ENCODE peak calls at places on chromosomes 5 and 9, in four cellular contexts. Y, E, P and S are unnamed samples.

GRCh38 chr5:117504245-117504644 is 929.6 kb upstream of the SEMA6A start:
- DNase-seq in Y (peak), E (no peak), P (no peak), S (no peak)

GRCh38 chr5:130168211-130168610 is 263.9 kb downstream of the CHSY3 start:
- DNase-seq in Y (no peak), E (no peak), P (no peak), S (no peak)

GRCh38 chr5:177537389-177538361 is 16.7 kb downstream of the FAM193B start:
- DNase-seq in Y (peak), E (no peak), P (no peak), S (peak)

GRCh38 chr9:79471577-79472543 is 99.9 kb upstream of the TLE4 start:
- DNase-seq in Y (peak), E (no peak), P (no peak), S (peak)

GRCh38 chr5:139138790-139139189 is 59.4 kb downstream of the SIL1 start:
- DNase-seq in Y (peak), E (no peak), P (no peak), S (peak)

GRCh38 chr9:136522354-136523237 is 23.3 kb downstream of the NOTCH1 start:
- DNase-seq in Y (no peak), E (no peak), P (no peak), S (no peak)

GRCh38 chr9:73683862-73684591 is 532.4 kb downstream of the ANXA1 start:
- DNase-seq in Y (no peak), E (no peak), P (no peak), S (peak)

GRCh38 chr5:112127856-112128255 is 291.2 kb downstream of the EPB41L4A start:
- DNase-seq in Y (peak), E (no peak), P (no peak), S (no peak)

GRCh38 chr9:120386390-120387131 is 193.4 kb downstream of the CDK5RAP2 start:
- DNase-seq in Y (no peak), E (no peak), P (no peak), S (peak)

GRCh38 chr5:135033026-135033861 is 784 bp downstream of the PITX1 start:
- DNase-seq in Y (peak), E (peak), P (no peak), S (peak)

GRCh38 chr9:114221706-114222465 is 66.5 kb downstream of the COL27A1 start:
- DNase-seq in Y (peak), E (no peak), P (no peak), S (peak)

GRCh38 chr9:89547000-89547399 is 49.1 kb upstream of the SEMA4D start:
- DNase-seq in Y (no peak), E (no peak), P (no peak), S (no peak)

GRCh38 chr9:22454021-22454420 is 7.4 kb downstream of the DMRTA1 start:
- DNase-seq in Y (no peak), E (no peak), P (no peak), S (no peak)

GRCh38 chr9:120934271-120934670 is 7.7 kb upstream of the TRAF1 start:
- DNase-seq in Y (no peak), E (no peak), P (no peak), S (no peak)

GRCh38 chr9:120344230-120344629 is 235.7 kb downstream of the CDK5RAP2 start:
- DNase-seq in Y (peak), E (no peak), P (no peak), S (no peak)

GRCh38 chr9:70480405-70480980 is 66.0 kb upstream of the KLF9 start:
- DNase-seq in Y (peak), E (no peak), P (no peak), S (peak)

GRCh38 chr5:142724821-142725220 is 38.9 kb upstream of the FGF1 start:
- DNase-seq in Y (no peak), E (no peak), P (no peak), S (no peak)

GRCh38 chr9:136082496-136083361 is 12.4 kb downstream of the NACC2 start:
- DNase-seq in Y (no peak), E (no peak), P (no peak), S (no peak)

GRCh38 chr5:75053286-75054109 is 1.1 kb upstream of the GCNT4 start:
- DNase-seq in Y (peak), E (no peak), P (no peak), S (peak)

GRCh38 chr5:78601622-78602314 is 46.8 kb downstream of the LHFPL2 start:
- DNase-seq in Y (peak), E (no peak), P (no peak), S (peak)

GRCh38 chr9:676780-677458 is 164.6 kb upstream of the DMRT1 start:
- DNase-seq in Y (no peak), E (no peak), P (no peak), S (no peak)

GRCh38 chr9:113669523-113670115 is 206.1 kb downstream of the RGS3 start:
- DNase-seq in Y (peak), E (no peak), P (no peak), S (no peak)

GRCh38 chr5:92119110-92119509 is 736.0 kb upstream of the ARRDC3 start:
- DNase-seq in Y (no peak), E (no peak), P (no peak), S (no peak)

GRCh38 chr9:87109182-87109581 is 161.9 kb upstream of the GAS1 start:
- DNase-seq in Y (peak), E (no peak), P (no peak), S (no peak)

GRCh38 chr5:123717139-123717538 is 205.2 kb downstream of the CSNK1G3 start:
- DNase-seq in Y (peak), E (no peak), P (no peak), S (peak)

GRCh38 chr9:127950513-127951210 is 13.0 kb upstream of the DPM2 start:
- DNase-seq in Y (no peak), E (no peak), P (no peak), S (no peak)

GRCh38 chr9:93908591-93909241 is 46.4 kb downstream of the BARX1 start:
- DNase-seq in Y (no peak), E (no peak), P (no peak), S (no peak)

GRCh38 chr5:130050585-130050984 is 146.3 kb downstream of the CHSY3 start:
- DNase-seq in Y (no peak), E (no peak), P (no peak), S (no peak)

GRCh38 chr5:73314395-73315195 is 134.0 kb downstream of the FOXD1 start:
- DNase-seq in Y (peak), E (no peak), P (no peak), S (no peak)
- TF ChIP-seq FOS in Y (no peak), E (no peak), P (no peak), S (no peak)

GRCh38 chr5:132388244-132389050 is 18.9 kb downstream of the SLC22A5 start:
- DNase-seq in Y (peak), E (no peak), P (no peak), S (peak)

GRCh38 chr5:132389051-132389331 is 19.5 kb downstream of the SLC22A5 start:
- DNase-seq in Y (no peak), E (no peak), P (no peak), S (no peak)

GRCh38 chr5:132386644-132387286 is 17.3 kb downstream of the SLC22A5 start:
- DNase-seq in Y (peak), E (peak), P (peak), S (peak)

GRCh38 chr5:132389453-132390286 is 20.2 kb downstream of the SLC22A5 start:
- DNase-seq in Y (peak), E (peak), P (no peak), S (peak)

GRCh38 chr5:132387649-132388117 is 18.2 kb downstream of the SLC22A5 start:
- DNase-seq in Y (peak), E (peak), P (no peak), S (peak)
- TF ChIP-seq POLR2A in Y (no peak), E (no peak), P (no peak), S (no peak)

GRCh38 chr5:109692011-109692410 is 2.3 kb downstream of the MAN2A1 start:
- DNase-seq in Y (peak), E (no peak), P (no peak), S (peak)
- TF ChIP-seq FOS in Y (no peak), E (no peak), P (no peak), S (peak)

GRCh38 chr9:131575121-131575640 is 29.9 kb downstream of the PRRT1B start:
- DNase-seq in Y (no peak), E (no peak), P (no peak), S (no peak)
- TF ChIP-seq POLR2A in Y (no peak), E (no peak), P (peak), S (no peak)

GRCh38 chr9:14769235-14769580 is 46.7 kb upstream of the CER1 start:
- DNase-seq in Y (peak), E (peak), P (no peak), S (peak)
- TF ChIP-seq FOS in Y (no peak), E (no peak), P (no peak), S (no peak)

GRCh38 chr9:133348763-133349573 is 950 bp downstream of the RPL7A start:
- DNase-seq in Y (no peak), E (no peak), P (no peak), S (no peak)
- TF ChIP-seq POLR2A in Y (no peak), E (peak), P (no peak), S (peak)

GRCh38 chr9:68551191-68551590 is 10.5 kb upstream of the TMEM252 start:
- DNase-seq in Y (no peak), E (no peak), P (peak), S (no peak)
- TF ChIP-seq FOS in Y (no peak), E (no peak), P (no peak), S (no peak)

GRCh38 chr9:122912964-122913673 is at the start of gene ZBTB6:
- DNase-seq in Y (peak), E (peak), P (peak), S (peak)
- TF ChIP-seq POLR2A in Y (peak), E (peak), P (peak), S (peak)

GRCh38 chr5:54632131-54632551 is 114.6 kb downstream of the SNX18 start:
- DNase-seq in Y (no peak), E (no peak), P (no peak), S (no peak)
- TF ChIP-seq FOS in Y (no peak), E (no peak), P (no peak), S (no peak)